ENCODE peak calls at places on chromosomes 13 and 19, in ten cellular contexts. G is fibroblast of lung; U is cardiac muscle cell; I is CD4-positive, CD25-positive, alpha-beta regulatory T cell; T is body of pancreas; H is GM23338; R is upper lobe of left lung; W is SK-N-SH; P is pancreas; O is tibial artery. F is an unnamed sample. For H3K36me3 and H3K4me1, the result is how much of the 10 kb centered on the place peaks cover.

GRCh38 chr19:35736913-35737886 is 5.1 kb downstream of the IGFLR1 start:
- DNase-seq in G (no peak), U (no peak), I (no peak), T (no peak), H (no peak), R (no peak), W (no peak), P (no peak), O (no peak), F (no peak)

GRCh38 chr19:12788025-12788681 is 3.1 kb upstream of the JUNB start:
- DNase-seq in G (no peak), U (no peak), I (no peak), T (no peak), H (no peak), R (no peak), W (peak), P (peak), O (no peak), F (no peak)

GRCh38 chr13:45209229-45209628 is 8.4 kb upstream of the KCTD4 start:
- DNase-seq in G (no peak), U (no peak), I (no peak), T (no peak), H (no peak), R (no peak), W (no peak), P (no peak), O (no peak), F (no peak)

GRCh38 chr13:111639994-111640393 is 319.6 kb downstream of the TEX29 start:
- DNase-seq in G (no peak), U (no peak), I (no peak), T (no peak), H (no peak), R (no peak), W (no peak), P (no peak), O (no peak), F (no peak)

GRCh38 chr19:2154587-2155075 is 3.3 kb upstream of the AP3D1 start:
- DNase-seq in G (peak), U (peak), I (no peak), T (no peak), H (no peak), R (no peak), W (no peak), P (no peak), O (no peak), F (no peak)

GRCh38 chr19:15701757-15702589 is 25.9 kb upstream of the OR10H2 start:
- DNase-seq in G (no peak), U (no peak), I (no peak), T (no peak), H (no peak), R (no peak), W (no peak), P (no peak), O (no peak), F (no peak)

GRCh38 chr19:5263615-5264014 is 77.0 kb downstream of the PTPRS start:
- DNase-seq in G (no peak), U (no peak), I (no peak), T (no peak), H (no peak), R (peak), W (no peak), P (no peak), O (no peak), F (no peak)

GRCh38 chr19:2618611-2619010 is 83.9 kb downstream of the GNG7 start:
- DNase-seq in G (peak), U (no peak), I (peak), T (no peak), H (no peak), R (no peak), W (no peak), P (peak), O (peak), F (peak)

GRCh38 chr13:73335226-73335625 is 276.4 kb downstream of the KLF5 start:
- DNase-seq in G (peak), U (no peak), I (no peak), T (no peak), H (no peak), R (no peak), W (no peak), P (no peak), O (no peak), F (no peak)

GRCh38 chr19:8512115-8512967 is 1.6 kb downstream of the ZNF414 start:
- DNase-seq in G (no peak), U (no peak), I (no peak), T (no peak), H (peak), R (peak), W (peak), P (no peak), O (no peak), F (no peak)

GRCh38 chr19:44202470-44202869 is 9.9 kb upstream of the ZNF227 start:
- DNase-seq in G (no peak), U (no peak), I (no peak), T (no peak), H (no peak), R (no peak), W (no peak), P (no peak), O (no peak), F (no peak)

GRCh38 chr19:55178781-55179569 is 1.1 kb downstream of the SYT5 start:
- DNase-seq in G (peak), U (peak), I (peak), T (peak), H (peak), R (peak), W (peak), P (peak), O (no peak), F (peak)

GRCh38 chr19:51145926-51146493 is 3.9 kb downstream of the SIGLEC7 start:
- DNase-seq in G (no peak), U (no peak), I (no peak), T (no peak), H (no peak), R (no peak), W (no peak), P (no peak), O (no peak), F (no peak)

GRCh38 chr13:51806571-51806970 is 2.6 kb upstream of the DHRS12 start:
- DNase-seq in G (peak), U (no peak), I (no peak), T (peak), H (no peak), R (no peak), W (no peak), P (peak), O (peak), F (no peak)

GRCh38 chr19:50268046-50268445 is 61.1 kb downstream of the KCNC3 start:
- DNase-seq in G (no peak), U (no peak), I (no peak), T (no peak), H (no peak), R (peak), W (no peak), P (no peak), O (no peak), F (no peak)

GRCh38 chr13:95256086-95256485 is 45.2 kb downstream of the ABCC4 start:
- DNase-seq in G (peak), U (no peak), I (no peak), T (no peak), H (no peak), R (no peak), W (no peak), P (no peak), O (no peak), F (no peak)

GRCh38 chr13:32454886-32455593 is 27.1 kb upstream of the N4BP2L1 start:
- DNase-seq in G (no peak), U (no peak), I (no peak), T (no peak), H (peak), R (peak), W (no peak), P (no peak), O (no peak), F (no peak)

GRCh38 chr13:82681535-82681934 is 1200.7 kb downstream of the SLITRK1 start:
- DNase-seq in G (no peak), U (no peak), I (no peak), T (no peak), H (no peak), R (no peak), W (no peak), P (no peak), O (no peak), F (no peak)

GRCh38 chr19:2494447-2495129 is 18.7 kb downstream of the GADD45B start:
- DNase-seq in G (peak), U (peak), I (peak), T (peak), H (peak), R (peak), W (peak), P (peak), O (peak), F (peak)

GRCh38 chr13:73544175-73544574 is 485.4 kb downstream of the KLF5 start:
- DNase-seq in G (no peak), U (no peak), I (no peak), T (no peak), H (no peak), R (no peak), W (no peak), P (no peak), O (no peak), F (no peak)

GRCh38 chr13:59771272-59771671 is 392.5 kb downstream of the DIAPH3 start:
- DNase-seq in G (no peak), U (peak), I (no peak), T (no peak), H (peak), R (no peak), W (peak), P (no peak), O (no peak), F (no peak)

GRCh38 chr19:53982611-53983010 is 8.8 kb upstream of the CACNG6 start:
- DNase-seq in G (peak), U (peak), I (no peak), T (peak), H (peak), R (peak), W (peak), P (no peak), O (peak), F (peak)

GRCh38 chr13:77325371-77325941 is 1.4 kb downstream of the MYCBP2 start:
- DNase-seq in G (peak), U (no peak), I (no peak), T (no peak), H (peak), R (no peak), W (peak), P (no peak), O (no peak), F (no peak)

GRCh38 chr13:99689955-99690354 is 188.7 kb downstream of the TM9SF2 start:
- DNase-seq in G (no peak), U (no peak), I (no peak), T (no peak), H (peak), R (no peak), W (no peak), P (no peak), O (no peak), F (no peak)

GRCh38 chr19:42488783-42489521 is 39.3 kb downstream of the CEACAM1 start:
- DNase-seq in G (no peak), U (no peak), I (no peak), T (peak), H (no peak), R (no peak), W (no peak), P (no peak), O (no peak), F (no peak)

GRCh38 chr19:44753932-44754742 is 5.6 kb downstream of the BCL3 start:
- DNase-seq in G (peak), U (peak), I (peak), T (peak), H (peak), R (peak), W (peak), P (peak), O (peak), F (peak)

GRCh38 chr19:2611483-2612464 is 90.7 kb downstream of the GNG7 start:
- DNase-seq in G (no peak), U (no peak), I (no peak), T (no peak), H (no peak), R (no peak), W (no peak), P (no peak), O (peak), F (peak)

GRCh38 chr19:56623006-56623405 is 20.0 kb upstream of the SMIM17 start:
- DNase-seq in G (no peak), U (no peak), I (no peak), T (no peak), H (no peak), R (no peak), W (no peak), P (no peak), O (no peak), F (no peak)

GRCh38 chr13:66074018-66074615 is 1156.0 kb downstream of the PCDH9 start:
- DNase-seq in G (no peak), U (no peak), I (no peak), T (no peak), H (no peak), R (no peak), W (no peak), P (no peak), O (no peak), F (no peak)

GRCh38 chr13:40433577-40433976 is 232.9 kb downstream of the FOXO1 start:
- DNase-seq in G (no peak), U (no peak), I (peak), T (no peak), H (no peak), R (no peak), W (no peak), P (no peak), O (no peak), F (no peak)

GRCh38 chr13:32538234-32538620 is 368 bp downstream of the N4BP2L2 start:
- DNase-seq in G (peak), U (peak), I (no peak), T (peak), H (no peak), R (no peak), W (peak), P (no peak), O (peak), F (peak)

GRCh38 chr13:40596484-40596883 is 70.0 kb downstream of the FOXO1 start:
- DNase-seq in G (no peak), U (no peak), I (no peak), T (no peak), H (no peak), R (no peak), W (no peak), P (no peak), O (no peak), F (no peak)

DNA sequence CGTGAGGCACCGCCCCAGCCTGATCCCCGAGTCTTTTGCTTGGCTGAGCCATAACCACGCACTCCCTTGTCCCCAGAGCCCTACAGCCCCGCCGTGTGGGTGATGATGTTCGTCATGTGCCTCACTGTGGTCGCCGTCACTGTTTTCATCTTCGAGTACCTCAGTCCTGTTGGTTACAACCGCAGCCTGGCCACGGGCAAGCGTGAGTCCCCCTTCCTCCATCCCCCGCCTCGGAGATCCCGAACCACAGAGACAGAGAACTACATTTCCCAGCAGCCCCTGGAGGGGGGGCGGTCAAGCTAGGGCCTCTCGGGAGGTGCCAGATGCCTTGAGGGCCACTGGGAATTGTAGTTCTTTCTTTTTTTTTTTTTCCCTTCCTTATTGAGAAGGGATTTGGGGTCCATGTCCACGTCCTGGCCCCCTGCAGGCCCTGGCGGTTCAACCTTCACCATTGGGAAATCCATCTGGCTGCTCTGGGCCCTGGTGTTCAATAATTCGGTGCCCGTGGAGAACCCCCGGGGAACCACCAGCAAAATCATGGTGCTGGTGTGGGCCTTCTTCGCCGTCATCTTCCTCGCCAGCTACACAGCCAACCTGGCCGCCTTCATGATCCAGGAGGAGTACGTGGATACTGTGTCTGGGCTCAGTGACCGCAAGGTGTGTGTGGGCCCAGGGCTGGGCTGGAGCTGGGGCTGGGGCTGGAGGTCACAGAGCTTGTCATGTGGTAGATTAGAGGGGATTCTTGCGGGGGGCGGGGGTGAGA is 25.9 kb downstream of the GRIN2D start:
- DNase-seq in G (peak), U (peak), I (peak), T (no peak), H (peak), R (peak), W (peak), P (no peak), O (peak), F (no peak)
- H3K36me3 ChIP-seq in G (under half), U (under half), I (under half), T (under half), H (under half), R (under half), W (under half), P (under half), O (under half), F (under half)

DNA sequence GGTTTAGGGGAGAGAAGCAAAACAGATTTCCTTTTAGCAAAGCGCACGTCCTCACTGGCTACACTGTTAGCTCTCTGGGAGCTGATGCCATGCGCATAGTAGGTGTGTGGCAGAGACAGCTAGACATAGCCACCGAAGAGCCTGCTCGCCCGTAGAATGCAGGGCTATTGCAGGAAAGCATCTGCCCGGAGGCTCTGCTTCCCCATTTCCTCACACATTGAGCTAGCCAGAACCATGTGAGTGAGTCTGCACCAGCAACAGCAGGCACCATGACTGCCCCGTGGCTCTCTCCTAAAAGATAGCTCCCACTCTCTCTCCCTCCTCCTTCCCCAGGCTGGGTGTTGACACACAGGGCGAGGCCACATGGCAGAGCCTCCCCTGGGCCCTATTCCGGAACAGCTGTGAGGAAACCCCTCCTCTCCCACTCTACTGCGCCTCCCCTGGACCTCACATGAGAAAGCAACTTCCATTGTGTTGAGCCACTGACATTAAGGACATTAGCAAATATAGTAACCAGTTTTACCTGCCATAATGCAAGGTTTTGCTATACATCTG is 52.3 kb upstream of the ATP12A start:
- DNase-seq in G (no peak), U (no peak), I (no peak), T (no peak), H (no peak), R (no peak), W (no peak), P (no peak), O (no peak), F (no peak)
- H3K4me1 ChIP-seq in G (under half), U (under half), I (under half), T (under half), H (under half), R (under half), W (under half), P (under half), O (under half), F (under half)

DNA sequence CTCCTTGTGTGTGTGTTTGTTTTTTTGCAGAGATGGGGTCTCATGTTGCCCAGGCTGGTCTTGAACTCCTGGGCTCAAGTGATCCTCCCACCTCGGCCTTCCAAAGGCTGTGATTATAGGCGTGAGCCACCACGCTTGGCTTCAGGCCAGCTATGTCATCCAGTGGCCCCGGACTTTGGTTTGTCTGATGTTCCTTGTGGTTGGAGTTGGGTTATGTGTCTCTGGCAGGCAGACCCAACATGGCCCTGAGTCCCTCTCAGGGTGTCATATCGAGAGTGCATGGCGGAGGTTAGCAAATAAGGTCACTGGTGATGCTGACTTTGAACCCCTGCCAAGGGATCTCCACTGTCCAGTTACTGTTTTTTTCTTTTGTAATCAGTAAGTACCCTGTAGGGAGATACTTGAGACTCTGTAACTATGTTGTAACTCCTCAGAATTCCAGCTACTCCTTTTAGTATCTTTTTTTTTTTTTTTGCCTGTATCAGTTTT is 37.3 kb downstream of the SMARCA4 start:
- DNase-seq in G (peak), U (no peak), I (no peak), T (no peak), H (no peak), R (no peak), W (no peak), P (no peak), O (peak), F (no peak)
- H3K36me3 ChIP-seq in G (under half), U (half or more), I (half or more), T (under half), H (under half), R (under half), W (half or more), P (under half), O (under half), F (half or more)

DNA sequence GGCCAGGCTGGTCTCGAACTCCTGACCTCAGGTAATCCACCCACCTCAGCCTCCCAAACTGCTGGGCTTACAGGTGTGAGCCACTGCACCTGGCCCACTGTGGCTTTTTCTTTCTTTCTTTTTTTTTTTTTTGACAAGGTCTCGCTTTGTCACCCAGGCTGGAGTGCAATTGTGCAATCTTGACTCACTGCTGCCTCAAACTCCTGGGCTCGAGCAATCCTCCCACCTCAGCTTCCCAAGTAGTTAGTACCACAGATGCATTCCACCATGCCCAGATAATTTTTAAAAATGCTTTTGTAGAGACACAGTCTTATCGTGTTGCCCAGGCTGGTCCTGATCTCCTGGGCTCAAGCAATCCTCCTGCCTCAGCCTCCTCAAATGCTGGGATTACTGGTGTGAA is 12.1 kb upstream of the FCGBP start:
- DNase-seq in G (no peak), U (no peak), I (no peak), T (no peak), H (no peak), R (no peak), W (no peak), P (no peak), O (no peak), F (no peak)
- H3K4me1 ChIP-seq in G (under half), U (under half), I (half or more), T (under half), H (under half), R (under half), W (under half), P (under half), O (under half), F (under half)

DNA sequence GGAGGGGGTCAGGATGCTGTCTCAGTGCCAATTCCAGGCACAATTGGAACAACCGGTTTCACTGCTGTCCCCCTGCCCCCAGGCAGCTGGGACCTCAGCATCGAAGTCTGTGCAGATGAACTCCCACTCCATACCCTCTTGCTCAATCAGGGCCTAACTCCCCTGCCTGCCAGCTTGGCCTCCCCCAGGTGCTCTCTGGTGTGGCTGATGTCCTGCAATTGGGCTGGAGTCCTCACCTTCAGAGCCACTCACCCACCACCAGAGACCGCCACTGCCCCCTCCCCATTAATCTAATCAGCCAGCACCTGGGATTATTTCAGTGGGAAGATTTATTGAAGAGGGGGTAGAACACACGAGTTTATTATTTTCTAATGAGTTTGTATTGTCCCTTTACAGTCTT is 118.8 kb downstream of the MIPEP start:
- DNase-seq in G (no peak), U (no peak), I (no peak), T (no peak), H (peak), R (no peak), W (no peak), P (no peak), O (no peak), F (no peak)
- H3K36me3 ChIP-seq in G (under half), U (under half), I (under half), T (under half), H (under half), R (under half), W (under half), P (under half), O (under half), F (under half)

F was measured in lower lobe of right lung.